ENCODE peak calls at places on chromosomes 6 and 20, in five cellular contexts. E is MM.1S, A is HFFc6, K is MCF 10A, I is cardiac fibroblast. U is an unnamed sample.

GRCh38 chr6:4533576-4533975 is 242.6 kb upstream of the CDYL start:
- DNase-seq in K (no peak), E (no peak), I (peak), A (peak), U (no peak)

GRCh38 chr20:50191566-50192363 is 1.1 kb downstream of the CEBPB start:
- DNase-seq in A (peak), E (peak), K (peak), I (peak), U (peak)

GRCh38 chr6:118936304-118936703 is 1.3 kb upstream of the MCM9 start:
- DNase-seq in I (no peak), K (no peak), A (no peak), E (no peak), U (no peak)

GRCh38 chr6:128806274-128806673 is 76.7 kb upstream of the LAMA2 start:
- DNase-seq in A (no peak), E (no peak), I (peak), K (peak), U (no peak)

GRCh38 chr20:12882832-12883506 is 125.8 kb upstream of the SPTLC3 start:
- DNase-seq in E (no peak), K (peak), I (peak), A (no peak), U (no peak)

GRCh38 chr6:25862199-25862598 is 11.8 kb downstream of the SLC17A3 start:
- DNase-seq in E (no peak), A (no peak), K (peak), I (no peak), U (no peak)

GRCh38 chr6:10945845-10946244 is 59.0 kb downstream of the SYCP2L start:
- DNase-seq in I (no peak), E (no peak), A (no peak), K (no peak), U (no peak)

GRCh38 chr20:17708675-17709360 is 9.1 kb downstream of the BANF2 start:
- DNase-seq in E (no peak), A (no peak), K (no peak), I (no peak), U (no peak)

GRCh38 chr20:51346686-51347485 is 195.6 kb downstream of the NFATC2 start:
- DNase-seq in K (peak), A (peak), E (no peak), I (peak), U (no peak)

GRCh38 chr6:53301801-53302537 is 46.8 kb downstream of the ELOVL5 start:
- DNase-seq in K (no peak), I (peak), A (no peak), E (no peak), U (no peak)

GRCh38 chr20:8757146-8757545 is 311.7 kb upstream of the PLCB4 start:
- DNase-seq in A (peak), K (peak), E (peak), I (peak), U (no peak)

GRCh38 chr6:156021746-156022396 is 566.2 kb upstream of the NOX3 start:
- DNase-seq in I (peak), E (no peak), A (peak), K (peak), U (no peak)

GRCh38 chr6:150992682-150993081 is 127.2 kb downstream of the MTHFD1L start:
- DNase-seq in I (no peak), K (no peak), E (no peak), A (no peak), U (no peak)

GRCh38 chr6:139531148-139531547 is 156.7 kb upstream of the CITED2 start:
- DNase-seq in A (no peak), I (no peak), K (peak), E (no peak), U (no peak)

GRCh38 chr6:28489366-28490190 is 26.0 kb downstream of the GPX6 start:
- DNase-seq in E (peak), K (peak), I (peak), A (peak), U (peak)

GRCh38 chr20:910132-910839 is 5.8 kb downstream of the ANGPT4 start:
- DNase-seq in I (peak), A (no peak), K (no peak), E (no peak), U (no peak)

GRCh38 chr6:39266375-39266774 is 37.1 kb upstream of the KCNK5 start:
- DNase-seq in I (no peak), E (no peak), A (no peak), K (no peak), U (no peak)

GRCh38 chr6:130307752-130308361 is 58.0 kb upstream of the TMEM200A start:
- DNase-seq in A (peak), I (peak), E (no peak), K (peak), U (no peak)

GRCh38 chr20:25336561-25337422 is 53.8 kb downstream of the ABHD12 start:
- DNase-seq in K (peak), E (no peak), A (peak), I (peak), U (no peak)

GRCh38 chr6:133040025-133040838 is 200.9 kb upstream of the EYA4 start:
- DNase-seq in K (peak), I (peak), A (no peak), E (peak), U (peak)

GRCh38 chr20:37297066-37297736 is 7.7 kb downstream of the MANBAL start:
- DNase-seq in E (no peak), K (peak), I (peak), A (peak), U (no peak)

GRCh38 chr6:73182021-73182607 is 43.2 kb downstream of the KHDC1L start:
- DNase-seq in A (no peak), K (no peak), E (peak), I (no peak), U (no peak)

GRCh38 chr6:137846274-137846673 is 20.8 kb upstream of the TNFAIP3 start:
- DNase-seq in I (no peak), E (no peak), K (no peak), A (no peak), U (no peak)

GRCh38 chr6:41674231-41675000 is 36.1 kb downstream of the MDFI start:
- DNase-seq in K (no peak), A (no peak), I (no peak), E (no peak), U (no peak)

GRCh38 chr6:29653452-29654038 is 3.3 kb upstream of the MOG start:
- DNase-seq in A (peak), I (peak), E (peak), K (peak), U (peak)

GRCh38 chr6:26141378-26141901 is 54.2 kb downstream of the HFE start:
- DNase-seq in A (no peak), I (no peak), E (no peak), K (no peak), U (no peak)

GRCh38 chr20:50992733-50993457 is 30.0 kb downstream of the KCNG1 start:
- DNase-seq in K (peak), I (peak), E (peak), A (peak), U (peak)

GRCh38 chr6:53410508-53411258 is 61.9 kb upstream of the ELOVL5 start:
- DNase-seq in K (peak), I (peak), E (peak), A (peak), U (peak)

GRCh38 chr6:77021232-77021631 is 442.1 kb downstream of the HTR1B start:
- DNase-seq in I (no peak), A (no peak), K (no peak), E (no peak), U (no peak)

GRCh38 chr20:10922941-10923340 is 249.1 kb upstream of the JAG1 start:
- DNase-seq in K (peak), E (no peak), I (peak), A (peak), U (no peak)

GRCh38 chr6:35722121-35722761 is 14.6 kb upstream of the ARMC12 start:
- DNase-seq in I (no peak), K (no peak), A (no peak), E (no peak), U (no peak)

GRCh38 chr6:42392871-42393270 is 58.9 kb downstream of the TRERF1 start:
- DNase-seq in I (no peak), E (no peak), K (no peak), A (no peak), U (no peak)

DNA sequence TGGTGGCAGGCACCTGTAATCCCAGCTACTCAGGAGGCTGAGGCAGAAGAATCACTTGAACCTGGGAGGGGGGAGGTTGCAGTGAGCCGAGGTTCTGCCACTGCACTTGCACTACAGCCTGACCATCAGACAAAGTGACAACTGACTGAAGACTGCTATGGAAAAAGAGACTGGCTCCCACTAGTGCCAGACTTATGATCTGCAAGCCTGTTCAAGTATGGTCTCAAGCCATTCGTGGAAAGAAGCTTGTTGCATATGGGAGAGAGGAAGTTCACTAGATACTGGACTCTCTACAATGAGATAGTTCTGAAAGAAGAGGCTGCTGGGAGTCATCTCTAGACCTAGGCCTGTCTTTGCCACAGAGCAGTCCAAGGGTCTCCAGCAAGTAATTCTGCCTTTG is 26.7 kb downstream of the MDN1 start:
- DNase-seq in E (peak), I (peak), K (peak), A (peak), U (peak)
- TF ChIP-seq CTCF in E (peak), I (peak), K (peak), A (peak), U (peak)

GRCh38 chr6:89313006-89313405 is 2.1 kb downstream of the GABRR2 start:
- DNase-seq in A (peak), I (peak), E (no peak), K (peak), U (no peak)

GRCh38 chr6:89311853-89312531 is 3.1 kb downstream of the GABRR2 start:
- DNase-seq in K (peak), A (peak), E (no peak), I (peak), U (no peak)

GRCh38 chr6:89308525-89309400 is 6.3 kb downstream of the GABRR2 start:
- DNase-seq in E (no peak), K (no peak), I (no peak), A (no peak), U (no peak)

GRCh38 chr6:89310929-89311328 is 4.2 kb downstream of the GABRR2 start:
- DNase-seq in E (no peak), I (peak), A (peak), K (peak), U (no peak)

GRCh38 chr6:89311530-89311852 is 3.6 kb downstream of the GABRR2 start:
- DNase-seq in K (no peak), A (no peak), E (no peak), I (no peak), U (no peak)
- TF ChIP-seq CTCF in K (no peak), A (no peak), E (no peak), I (no peak), U (peak)

GRCh38 chr20:52473171-52473570 is 281.6 kb upstream of the ZFP64 start:
- DNase-seq in K (no peak), E (no peak), I (no peak), A (no peak), U (no peak)

GRCh38 chr20:52470561-52470960 is 279.0 kb upstream of the ZFP64 start:
- DNase-seq in A (no peak), E (no peak), I (no peak), K (no peak), U (no peak)

DNA sequence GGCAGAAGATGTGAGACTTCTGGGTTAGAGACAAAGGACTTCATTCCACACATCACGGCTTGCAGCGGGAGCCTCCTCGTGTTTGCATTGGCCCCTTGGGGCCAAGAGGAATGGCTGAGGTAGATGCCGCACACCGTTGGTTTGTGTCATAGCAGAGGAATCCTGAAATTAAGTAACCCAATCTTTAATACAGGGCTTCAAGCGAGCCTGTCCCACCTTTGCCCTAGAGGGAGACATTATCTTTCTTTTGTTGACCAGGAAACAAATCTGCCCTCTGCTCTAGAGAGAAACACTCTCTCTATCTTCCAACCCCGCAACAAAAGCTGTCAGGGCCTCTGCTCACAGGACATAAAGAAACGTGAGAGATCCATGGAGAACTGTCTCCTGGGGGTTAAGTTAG is 277.6 kb upstream of the ZFP64 start:
- DNase-seq in A (no peak), E (no peak), I (no peak), K (no peak), U (no peak)
- TF ChIP-seq CTCF in A (no peak), E (no peak), I (no peak), K (no peak), U (no peak)

GRCh38 chr6:144216668-144217218 is 66.4 kb downstream of the STX11 start:
- DNase-seq in K (no peak), E (no peak), I (no peak), A (peak), U (peak)

GRCh38 chr6:144220031-144220790 is 64.9 kb upstream of the UTRN start:
- DNase-seq in E (no peak), A (no peak), K (no peak), I (no peak), U (no peak)

GRCh38 chr6:144217264-144217663 is 66.9 kb downstream of the STX11 start:
- DNase-seq in E (no peak), K (no peak), I (peak), A (no peak), U (no peak)

GRCh38 chr6:144217797-144218196 is 67.3 kb upstream of the UTRN start:
- DNase-seq in K (no peak), E (no peak), A (no peak), I (no peak), U (no peak)

DNA sequence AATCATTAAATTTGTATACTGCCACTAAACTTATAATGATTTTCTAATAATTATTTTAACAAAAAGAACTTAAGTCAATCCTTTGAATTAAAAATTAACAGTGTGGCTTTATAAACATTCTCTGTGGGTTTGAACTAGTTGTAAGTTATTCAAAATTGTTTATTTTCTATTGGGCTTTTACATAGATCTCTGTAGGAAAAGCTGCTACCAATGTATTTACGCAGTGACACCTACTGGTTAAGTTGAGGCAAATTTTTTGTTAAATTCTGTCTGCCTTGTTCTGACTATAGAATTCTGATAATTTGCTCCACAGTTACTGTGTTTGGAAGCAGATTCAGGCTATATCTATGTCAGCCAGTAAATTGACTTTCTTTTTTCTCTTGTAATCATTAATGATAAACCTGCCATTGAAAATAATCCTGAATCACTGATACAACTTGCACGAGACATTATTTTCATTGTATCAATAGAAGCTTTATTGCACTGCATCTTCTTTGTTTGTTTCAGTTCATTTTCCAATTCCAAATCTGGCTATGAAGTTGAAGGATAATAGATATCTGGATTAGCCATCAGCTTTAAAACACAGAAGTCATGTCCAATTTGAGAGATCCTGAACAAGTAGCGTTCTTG is 66.0 kb upstream of the UTRN start:
- DNase-seq in A (peak), I (peak), E (peak), K (peak), U (peak)
- TF ChIP-seq CTCF in A (peak), I (peak), E (peak), K (peak), U (peak)

GRCh38 chr20:6074145-6074561 is 20.3 kb upstream of the LRRN4 start:
- DNase-seq in I (peak), E (peak), A (peak), K (peak), U (peak)
- TF ChIP-seq CTCF in I (peak), E (peak), A (peak), K (no peak), U (no peak)

GRCh38 chr6:169020821-169021220 is 232.8 kb downstream of the THBS2 start:
- DNase-seq in E (no peak), A (no peak), I (no peak), K (no peak), U (no peak)

GRCh38 chr6:169019727-169020491 is 233.7 kb downstream of the THBS2 start:
- DNase-seq in E (no peak), K (peak), A (no peak), I (peak), U (no peak)

GRCh38 chr6:169024047-169024660 is 229.5 kb downstream of the THBS2 start:
- DNase-seq in K (no peak), I (no peak), A (no peak), E (no peak), U (no peak)

GRCh38 chr6:169023161-169023874 is 230.3 kb downstream of the THBS2 start:
- DNase-seq in K (no peak), A (no peak), I (no peak), E (no peak), U (no peak)

DNA sequence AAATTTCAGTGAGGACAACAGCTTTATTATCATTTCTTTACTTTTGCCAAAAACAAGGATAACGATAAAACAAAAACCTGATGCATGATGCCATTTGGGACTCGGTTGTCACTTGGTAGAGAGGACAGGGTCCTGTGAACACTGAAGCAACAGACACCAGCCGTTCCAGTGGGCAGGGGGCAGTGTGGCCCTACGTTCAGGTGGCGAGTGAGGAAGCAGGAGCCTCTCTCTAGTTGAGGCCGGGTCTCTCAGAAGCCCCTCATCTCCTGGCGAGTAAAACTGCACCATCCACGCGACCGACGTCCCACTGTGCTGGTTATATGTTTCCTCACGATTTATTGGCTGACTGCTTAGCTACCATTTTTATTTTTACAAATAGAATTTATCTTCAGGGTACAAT is 231.6 kb downstream of the THBS2 start:
- DNase-seq in A (no peak), I (no peak), K (no peak), E (no peak), U (no peak)
- TF ChIP-seq CTCF in A (peak), I (no peak), K (no peak), E (no peak), U (no peak)